ENCODE peak calls at places on chromosome 2, in eight cellular contexts. One of them, this sample, is unnamed. For H3K4me1, the result is how much of the 10 kb centered on the place peaks cover.

GRCh38 chr2:100301881-100302584 is 20.3 kb downstream of the LONRF2 start:
- DNase-seq in mesendoderm: no peak
- DNase-seq in heart left ventricle: no peak
- DNase-seq in CD4-positive, CD25-positive, alpha-beta regulatory T cell: no peak
- DNase-seq in psoas muscle: no peak
- DNase-seq in upper lobe of left lung: no peak
- DNase-seq in right cardiac atrium: no peak
- DNase-seq in left ventricle myocardium inferior: no peak
- DNase-seq in this sample: no peak

GRCh38 chr2:161990741-161991140 is 83.3 kb downstream of the DPP4 start:
- DNase-seq in mesendoderm: peak
- DNase-seq in heart left ventricle: no peak
- DNase-seq in CD4-positive, CD25-positive, alpha-beta regulatory T cell: no peak
- DNase-seq in psoas muscle: no peak
- DNase-seq in upper lobe of left lung: no peak
- DNase-seq in right cardiac atrium: no peak
- DNase-seq in left ventricle myocardium inferior: no peak
- DNase-seq in this sample: no peak

GRCh38 chr2:129008055-129008880 is 689.6 kb upstream of the HS6ST1 start:
- DNase-seq in mesendoderm: no peak
- DNase-seq in heart left ventricle: no peak
- DNase-seq in CD4-positive, CD25-positive, alpha-beta regulatory T cell: no peak
- DNase-seq in psoas muscle: no peak
- DNase-seq in upper lobe of left lung: no peak
- DNase-seq in right cardiac atrium: no peak
- DNase-seq in left ventricle myocardium inferior: no peak
- DNase-seq in this sample: peak

GRCh38 chr2:236919209-236919608 is 166.5 kb upstream of the COPS8 start:
- DNase-seq in mesendoderm: no peak
- DNase-seq in heart left ventricle: no peak
- DNase-seq in CD4-positive, CD25-positive, alpha-beta regulatory T cell: no peak
- DNase-seq in psoas muscle: no peak
- DNase-seq in upper lobe of left lung: no peak
- DNase-seq in right cardiac atrium: peak
- DNase-seq in left ventricle myocardium inferior: no peak
- DNase-seq in this sample: no peak

GRCh38 chr2:152166633-152167032 is 8.9 kb downstream of the STAM2 start:
- DNase-seq in mesendoderm: no peak
- DNase-seq in heart left ventricle: no peak
- DNase-seq in CD4-positive, CD25-positive, alpha-beta regulatory T cell: no peak
- DNase-seq in psoas muscle: no peak
- DNase-seq in upper lobe of left lung: no peak
- DNase-seq in right cardiac atrium: no peak
- DNase-seq in left ventricle myocardium inferior: no peak
- DNase-seq in this sample: no peak

GRCh38 chr2:62410015-62410453 is 96.0 kb downstream of the TMEM17 start:
- DNase-seq in mesendoderm: peak
- DNase-seq in heart left ventricle: no peak
- DNase-seq in CD4-positive, CD25-positive, alpha-beta regulatory T cell: no peak
- DNase-seq in psoas muscle: no peak
- DNase-seq in upper lobe of left lung: no peak
- DNase-seq in right cardiac atrium: no peak
- DNase-seq in left ventricle myocardium inferior: no peak
- DNase-seq in this sample: no peak

GRCh38 chr2:145484443-145485086 is 964.6 kb upstream of the ZEB2 start:
- DNase-seq in mesendoderm: peak
- DNase-seq in heart left ventricle: no peak
- DNase-seq in CD4-positive, CD25-positive, alpha-beta regulatory T cell: no peak
- DNase-seq in psoas muscle: no peak
- DNase-seq in upper lobe of left lung: no peak
- DNase-seq in right cardiac atrium: no peak
- DNase-seq in left ventricle myocardium inferior: no peak
- DNase-seq in this sample: no peak

GRCh38 chr2:224584111-224584764 is 925 bp downstream of the CUL3 start:
- DNase-seq in mesendoderm: peak
- DNase-seq in heart left ventricle: no peak
- DNase-seq in CD4-positive, CD25-positive, alpha-beta regulatory T cell: no peak
- DNase-seq in psoas muscle: peak
- DNase-seq in upper lobe of left lung: no peak
- DNase-seq in right cardiac atrium: peak
- DNase-seq in left ventricle myocardium inferior: peak
- DNase-seq in this sample: no peak

GRCh38 chr2:113126845-113127645 is at the start of gene IL1RN:
- DNase-seq in mesendoderm: no peak
- DNase-seq in heart left ventricle: no peak
- DNase-seq in CD4-positive, CD25-positive, alpha-beta regulatory T cell: no peak
- DNase-seq in psoas muscle: peak
- DNase-seq in upper lobe of left lung: no peak
- DNase-seq in right cardiac atrium: peak
- DNase-seq in left ventricle myocardium inferior: no peak
- DNase-seq in this sample: peak

GRCh38 chr2:97267411-97268074 is 154.6 kb downstream of the ANKRD36 start:
- DNase-seq in mesendoderm: no peak
- DNase-seq in heart left ventricle: peak
- DNase-seq in CD4-positive, CD25-positive, alpha-beta regulatory T cell: no peak
- DNase-seq in psoas muscle: peak
- DNase-seq in upper lobe of left lung: peak
- DNase-seq in right cardiac atrium: peak
- DNase-seq in left ventricle myocardium inferior: no peak
- DNase-seq in this sample: peak

GRCh38 chr2:129457277-129457818 is 522.1 kb upstream of the RAB6C start:
- DNase-seq in mesendoderm: no peak
- DNase-seq in heart left ventricle: no peak
- DNase-seq in CD4-positive, CD25-positive, alpha-beta regulatory T cell: no peak
- DNase-seq in psoas muscle: no peak
- DNase-seq in upper lobe of left lung: no peak
- DNase-seq in right cardiac atrium: no peak
- DNase-seq in left ventricle myocardium inferior: no peak
- DNase-seq in this sample: no peak

GRCh38 chr2:231917280-231918088 is 8.7 kb downstream of the NPPC start:
- DNase-seq in mesendoderm: peak
- DNase-seq in heart left ventricle: peak
- DNase-seq in CD4-positive, CD25-positive, alpha-beta regulatory T cell: no peak
- DNase-seq in psoas muscle: no peak
- DNase-seq in upper lobe of left lung: no peak
- DNase-seq in right cardiac atrium: peak
- DNase-seq in left ventricle myocardium inferior: peak
- DNase-seq in this sample: peak

GRCh38 chr2:74385396-74385795 is 5.3 kb upstream of the DCTN1 start:
- DNase-seq in mesendoderm: peak
- DNase-seq in heart left ventricle: no peak
- DNase-seq in CD4-positive, CD25-positive, alpha-beta regulatory T cell: no peak
- DNase-seq in psoas muscle: no peak
- DNase-seq in upper lobe of left lung: no peak
- DNase-seq in right cardiac atrium: no peak
- DNase-seq in left ventricle myocardium inferior: no peak
- DNase-seq in this sample: no peak
- H3K4me1 ChIP-seq in mesendoderm: under half
- H3K4me1 ChIP-seq in heart left ventricle: half or more
- H3K4me1 ChIP-seq in CD4-positive, CD25-positive, alpha-beta regulatory T cell: under half
- H3K4me1 ChIP-seq in psoas muscle: half or more
- H3K4me1 ChIP-seq in upper lobe of left lung: half or more
- H3K4me1 ChIP-seq in right cardiac atrium: under half
- H3K4me1 ChIP-seq in left ventricle myocardium inferior: half or more
- H3K4me1 ChIP-seq in this sample: under half

GRCh38 chr2:39665811-39666488 is at the start of gene TMEM178A:
- DNase-seq in mesendoderm: peak
- DNase-seq in heart left ventricle: no peak
- DNase-seq in CD4-positive, CD25-positive, alpha-beta regulatory T cell: no peak
- DNase-seq in psoas muscle: no peak
- DNase-seq in upper lobe of left lung: peak
- DNase-seq in right cardiac atrium: no peak
- DNase-seq in left ventricle myocardium inferior: peak
- DNase-seq in this sample: no peak
- H3K4me3 ChIP-seq in mesendoderm: peak
- H3K4me3 ChIP-seq in heart left ventricle: peak
- H3K4me3 ChIP-seq in CD4-positive, CD25-positive, alpha-beta regulatory T cell: no peak
- H3K4me3 ChIP-seq in psoas muscle: peak
- H3K4me3 ChIP-seq in upper lobe of left lung: peak
- H3K4me3 ChIP-seq in right cardiac atrium: peak
- H3K4me3 ChIP-seq in left ventricle myocardium inferior: peak
- H3K4me3 ChIP-seq in this sample: peak

GRCh38 chr2:239245872-239246701 is 154.7 kb downstream of the HDAC4 start:
- DNase-seq in mesendoderm: no peak
- DNase-seq in heart left ventricle: no peak
- DNase-seq in CD4-positive, CD25-positive, alpha-beta regulatory T cell: no peak
- DNase-seq in psoas muscle: peak
- DNase-seq in upper lobe of left lung: no peak
- DNase-seq in right cardiac atrium: no peak
- DNase-seq in left ventricle myocardium inferior: no peak
- DNase-seq in this sample: no peak
- H3K27ac ChIP-seq in mesendoderm: no peak
- H3K27ac ChIP-seq in heart left ventricle: peak
- H3K27ac ChIP-seq in CD4-positive, CD25-positive, alpha-beta regulatory T cell: no peak
- H3K27ac ChIP-seq in psoas muscle: peak
- H3K27ac ChIP-seq in upper lobe of left lung: peak
- H3K27ac ChIP-seq in right cardiac atrium: peak
- H3K27ac ChIP-seq in left ventricle myocardium inferior: peak
- H3K27ac ChIP-seq in this sample: no peak

DNA sequence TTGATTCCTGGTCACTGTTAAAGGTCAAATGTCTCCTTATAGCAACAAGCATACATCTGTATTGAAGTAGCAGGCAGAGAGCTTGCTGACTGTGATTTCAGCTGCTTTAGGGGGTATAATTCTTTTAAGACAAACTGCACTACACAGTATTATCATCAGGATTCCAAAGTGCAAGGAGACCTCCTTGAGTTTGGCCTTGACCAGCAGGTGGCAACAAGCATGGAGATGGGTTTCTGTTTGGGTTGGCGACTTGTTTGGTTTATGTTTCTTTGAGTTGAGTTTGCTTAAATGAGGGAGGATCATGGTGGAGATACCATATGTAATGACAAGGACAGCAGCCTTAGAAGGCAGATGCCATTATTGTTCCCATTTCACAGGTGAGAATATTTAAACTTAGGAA is 681.0 kb upstream of the ID2 start:
- DNase-seq in mesendoderm: no peak
- DNase-seq in heart left ventricle: no peak
- DNase-seq in CD4-positive, CD25-positive, alpha-beta regulatory T cell: no peak
- DNase-seq in psoas muscle: no peak
- DNase-seq in upper lobe of left lung: no peak
- DNase-seq in right cardiac atrium: no peak
- DNase-seq in left ventricle myocardium inferior: no peak
- DNase-seq in this sample: no peak
- H3K4me1 ChIP-seq in mesendoderm: under half
- H3K4me1 ChIP-seq in heart left ventricle: under half
- H3K4me1 ChIP-seq in CD4-positive, CD25-positive, alpha-beta regulatory T cell: under half
- H3K4me1 ChIP-seq in psoas muscle: under half
- H3K4me1 ChIP-seq in upper lobe of left lung: under half
- H3K4me1 ChIP-seq in right cardiac atrium: under half
- H3K4me1 ChIP-seq in left ventricle myocardium inferior: under half
- H3K4me1 ChIP-seq in this sample: under half

GRCh38 chr2:157471078-157471477 is 27.2 kb upstream of the CYTIP start:
- DNase-seq in mesendoderm: no peak
- DNase-seq in heart left ventricle: no peak
- DNase-seq in CD4-positive, CD25-positive, alpha-beta regulatory T cell: no peak
- DNase-seq in psoas muscle: no peak
- DNase-seq in upper lobe of left lung: no peak
- DNase-seq in right cardiac atrium: no peak
- DNase-seq in left ventricle myocardium inferior: no peak
- DNase-seq in this sample: no peak

GRCh38 chr2:157470321-157470720 is 26.4 kb upstream of the CYTIP start:
- DNase-seq in mesendoderm: peak
- DNase-seq in heart left ventricle: no peak
- DNase-seq in CD4-positive, CD25-positive, alpha-beta regulatory T cell: no peak
- DNase-seq in psoas muscle: no peak
- DNase-seq in upper lobe of left lung: no peak
- DNase-seq in right cardiac atrium: no peak
- DNase-seq in left ventricle myocardium inferior: no peak
- DNase-seq in this sample: no peak

GRCh38 chr2:157465554-157465953 is 21.7 kb upstream of the CYTIP start:
- DNase-seq in mesendoderm: no peak
- DNase-seq in heart left ventricle: no peak
- DNase-seq in CD4-positive, CD25-positive, alpha-beta regulatory T cell: no peak
- DNase-seq in psoas muscle: no peak
- DNase-seq in upper lobe of left lung: no peak
- DNase-seq in right cardiac atrium: no peak
- DNase-seq in left ventricle myocardium inferior: no peak
- DNase-seq in this sample: no peak

GRCh38 chr2:157466764-157467163 is 22.9 kb upstream of the CYTIP start:
- DNase-seq in mesendoderm: no peak
- DNase-seq in heart left ventricle: no peak
- DNase-seq in CD4-positive, CD25-positive, alpha-beta regulatory T cell: no peak
- DNase-seq in psoas muscle: no peak
- DNase-seq in upper lobe of left lung: no peak
- DNase-seq in right cardiac atrium: no peak
- DNase-seq in left ventricle myocardium inferior: no peak
- DNase-seq in this sample: no peak

GRCh38 chr2:157468931-157469708 is 25.2 kb upstream of the CYTIP start:
- DNase-seq in mesendoderm: no peak
- DNase-seq in heart left ventricle: no peak
- DNase-seq in CD4-positive, CD25-positive, alpha-beta regulatory T cell: no peak
- DNase-seq in psoas muscle: no peak
- DNase-seq in upper lobe of left lung: no peak
- DNase-seq in right cardiac atrium: no peak
- DNase-seq in left ventricle myocardium inferior: no peak
- DNase-seq in this sample: no peak
- H3K4me3 ChIP-seq in mesendoderm: no peak
- H3K4me3 ChIP-seq in heart left ventricle: peak
- H3K4me3 ChIP-seq in CD4-positive, CD25-positive, alpha-beta regulatory T cell: peak
- H3K4me3 ChIP-seq in psoas muscle: no peak
- H3K4me3 ChIP-seq in upper lobe of left lung: no peak
- H3K4me3 ChIP-seq in right cardiac atrium: no peak
- H3K4me3 ChIP-seq in left ventricle myocardium inferior: no peak
- H3K4me3 ChIP-seq in this sample: no peak

GRCh38 chr2:136080114-136080513 is 37.8 kb downstream of the CXCR4 start:
- DNase-seq in mesendoderm: no peak
- DNase-seq in heart left ventricle: no peak
- DNase-seq in CD4-positive, CD25-positive, alpha-beta regulatory T cell: no peak
- DNase-seq in psoas muscle: no peak
- DNase-seq in upper lobe of left lung: no peak
- DNase-seq in right cardiac atrium: no peak
- DNase-seq in left ventricle myocardium inferior: no peak
- DNase-seq in this sample: no peak
- H3K27ac ChIP-seq in mesendoderm: no peak
- H3K27ac ChIP-seq in heart left ventricle: no peak
- H3K27ac ChIP-seq in CD4-positive, CD25-positive, alpha-beta regulatory T cell: no peak
- H3K27ac ChIP-seq in psoas muscle: no peak
- H3K27ac ChIP-seq in upper lobe of left lung: no peak
- H3K27ac ChIP-seq in right cardiac atrium: no peak
- H3K27ac ChIP-seq in left ventricle myocardium inferior: no peak
- H3K27ac ChIP-seq in this sample: no peak

This sample was measured in aorta.